ENCODE peak calls at places on chromosomes 3 and 15, in six cellular contexts. L is GM23248, O is neural progenitor cell, J is GM23338, I is HepG2, Z is MM.1S. B is an unnamed sample.

GRCh38 chr15:27660676-27661075 is 438.4 kb downstream of the OCA2 start:
- DNase-seq in L (peak), O (no peak), J (no peak), I (no peak), Z (no peak), B (no peak)

GRCh38 chr3:98980915-98981596 is 79.6 kb upstream of the DCBLD2 start:
- DNase-seq in L (peak), O (no peak), J (no peak), I (no peak), Z (no peak), B (no peak)

GRCh38 chr3:105158277-105158676 is 208.4 kb upstream of the ALCAM start:
- DNase-seq in L (no peak), O (no peak), J (no peak), I (no peak), Z (no peak), B (no peak)

GRCh38 chr3:72245183-72245811 is 460.3 kb upstream of the PROK2 start:
- DNase-seq in L (peak), O (no peak), J (no peak), I (no peak), Z (no peak), B (no peak)

GRCh38 chr3:184186902-184187207 is 856 bp downstream of the ABCF3 start:
- DNase-seq in L (peak), O (no peak), J (no peak), I (no peak), Z (no peak), B (no peak)

GRCh38 chr15:59160880-59161593 is 45.6 kb upstream of the LDHAL6B start:
- DNase-seq in L (peak), O (peak), J (peak), I (peak), Z (peak), B (peak)

GRCh38 chr15:31280037-31280830 is 46.4 kb upstream of the KLF13 start:
- DNase-seq in L (no peak), O (no peak), J (no peak), I (peak), Z (no peak), B (peak)

GRCh38 chr3:54283470-54283869 is 161.1 kb downstream of the CACNA2D3 start:
- DNase-seq in L (no peak), O (no peak), J (no peak), I (no peak), Z (no peak), B (no peak)

GRCh38 chr3:184231671-184232070 is 2.3 kb downstream of the VWA5B2 start:
- DNase-seq in L (no peak), O (no peak), J (no peak), I (no peak), Z (no peak), B (no peak)

GRCh38 chr15:41180206-41180789 is 50.3 kb downstream of the EXD1 start:
- DNase-seq in L (peak), O (peak), J (no peak), I (no peak), Z (no peak), B (no peak)

GRCh38 chr15:88605507-88606436 is 15.4 kb upstream of the AEN start:
- DNase-seq in L (peak), O (peak), J (peak), I (no peak), Z (peak), B (peak)

GRCh38 chr15:64634020-64634419 is 141.4 kb downstream of the RBPMS2 start:
- DNase-seq in L (no peak), O (peak), J (peak), I (peak), Z (peak), B (no peak)

GRCh38 chr3:11853450-11853849 is 6.8 kb upstream of the TAMM41 start:
- DNase-seq in L (no peak), O (no peak), J (no peak), I (no peak), Z (no peak), B (no peak)

GRCh38 chr15:56045068-56045748 is 51.8 kb upstream of the NEDD4 start:
- DNase-seq in L (peak), O (no peak), J (no peak), I (no peak), Z (no peak), B (no peak)

GRCh38 chr3:16794251-16794650 is 90.5 kb upstream of the PLCL2 start:
- DNase-seq in L (no peak), O (no peak), J (no peak), I (no peak), Z (no peak), B (no peak)

GRCh38 chr3:100257601-100258000 is 3.2 kb upstream of the TBC1D23 start:
- DNase-seq in L (peak), O (no peak), J (no peak), I (no peak), Z (no peak), B (peak)

GRCh38 chr15:83784975-83785374 is 131.1 kb downstream of the ADAMTSL3 start:
- DNase-seq in L (no peak), O (no peak), J (no peak), I (no peak), Z (no peak), B (no peak)

DNA sequence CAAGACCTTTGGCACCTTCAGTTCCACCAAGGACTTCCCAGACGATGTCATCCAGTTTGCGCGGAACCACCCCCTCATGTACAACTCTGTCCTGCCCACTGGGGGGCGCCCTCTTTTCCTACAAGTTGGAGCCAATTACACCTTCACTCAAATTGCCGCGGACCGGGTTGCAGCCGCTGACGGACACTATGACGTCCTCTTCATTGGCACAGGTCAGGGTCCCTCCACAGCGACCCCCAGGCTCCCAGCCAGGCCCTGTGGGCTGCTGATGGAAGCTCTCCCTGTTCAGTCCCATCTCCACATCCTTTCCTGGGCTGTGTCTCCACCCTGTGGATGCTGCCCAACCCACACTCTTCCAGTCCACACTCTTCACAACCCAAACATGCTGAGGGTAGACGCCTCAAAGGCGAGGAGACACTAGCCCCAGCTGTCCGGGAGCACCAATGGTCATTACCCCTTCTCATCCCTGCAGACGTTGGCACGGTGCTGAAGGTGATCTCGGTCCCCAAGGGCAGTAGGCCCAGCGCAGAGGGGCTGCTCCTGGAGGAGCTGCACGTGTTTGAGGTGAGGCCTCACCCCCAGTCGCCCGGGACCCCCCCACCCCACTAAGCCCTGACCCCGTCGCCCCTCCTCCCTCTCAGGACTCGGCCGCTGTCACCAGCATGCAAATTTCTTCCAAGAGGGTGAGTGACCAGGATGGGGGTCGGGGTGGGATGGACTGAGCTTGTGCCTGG is 4.3 kb upstream of the LSMEM2 start:
- DNase-seq in L (peak), O (peak), J (peak), I (peak), Z (peak), B (peak)
- TF ChIP-seq EZH2 in L (no peak), O (no peak), J (peak), I (no peak), Z (no peak), B (no peak)

DNA sequence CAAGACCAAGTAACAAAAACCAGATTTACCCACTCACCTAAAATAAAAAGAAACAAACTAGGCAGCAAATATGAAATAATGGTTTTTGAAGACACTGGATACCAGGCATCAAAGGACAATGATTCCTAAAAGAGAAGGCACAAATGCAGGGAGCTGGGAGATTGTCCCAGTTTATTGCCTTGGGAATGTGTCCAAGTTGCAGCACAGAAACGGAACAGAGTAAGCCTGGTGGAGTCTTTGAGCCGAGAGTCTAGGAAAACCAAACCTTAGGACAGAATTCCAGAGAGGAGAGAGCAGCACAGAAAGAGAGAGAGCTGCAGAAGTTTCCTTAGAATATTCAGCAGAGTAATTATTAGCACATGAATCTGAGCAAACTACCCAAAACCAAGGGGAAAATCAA is 7.8 kb upstream of the ARF4 start:
- DNase-seq in L (no peak), O (no peak), J (no peak), I (no peak), Z (no peak), B (no peak)
- TF ChIP-seq EZH2 in L (no peak), O (no peak), J (no peak), I (no peak), Z (no peak), B (no peak)

DNA sequence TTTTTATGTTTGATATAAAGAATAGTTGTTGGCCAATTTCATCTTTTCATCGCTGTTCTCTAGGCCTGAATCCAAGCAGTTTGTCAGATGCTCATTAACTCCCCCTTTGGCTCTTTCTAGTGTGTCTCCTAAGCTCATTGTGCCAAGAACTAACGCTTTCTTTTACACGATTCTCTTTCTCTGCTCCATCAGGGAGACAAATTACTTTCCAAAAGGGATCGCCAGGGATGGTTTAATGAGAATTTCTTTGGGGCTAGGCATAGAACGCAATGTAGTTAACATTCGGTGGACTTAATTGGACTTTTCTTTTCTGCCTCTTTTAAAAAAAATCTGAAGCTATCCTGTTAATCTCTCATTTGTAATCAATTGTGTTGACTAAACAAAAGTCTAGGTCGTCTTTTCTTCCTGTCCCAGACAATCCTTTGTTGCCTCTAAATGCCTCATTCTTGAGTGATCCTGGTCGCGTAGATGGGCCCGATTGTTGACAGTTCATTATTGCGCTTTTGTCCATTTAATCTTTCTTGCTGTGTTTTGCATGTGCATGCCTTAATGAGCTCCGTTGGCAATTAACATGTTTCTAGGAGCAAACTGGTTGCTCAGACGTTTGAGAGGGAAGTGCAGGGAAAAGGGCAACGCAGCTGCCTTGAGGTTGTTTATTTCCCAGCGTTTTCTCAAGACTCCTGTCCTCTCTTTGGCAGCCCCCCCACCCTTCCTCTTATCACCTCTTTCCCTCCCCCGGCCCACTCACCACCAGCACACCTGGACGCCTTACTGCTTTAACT is 7.8 kb downstream of the FEZF2 start:
- DNase-seq in L (no peak), O (peak), J (peak), I (no peak), Z (no peak), B (no peak)
- TF ChIP-seq EZH2 in L (no peak), O (no peak), J (peak), I (no peak), Z (no peak), B (no peak)

GRCh38 chr3:147390589-147391569 is 15.5 kb downstream of the ZIC4 start:
- DNase-seq in L (no peak), O (peak), J (peak), I (no peak), Z (no peak), B (no peak)
- TF ChIP-seq EZH2 in L (no peak), O (peak), J (peak), I (no peak), Z (no peak), B (peak)

DNA sequence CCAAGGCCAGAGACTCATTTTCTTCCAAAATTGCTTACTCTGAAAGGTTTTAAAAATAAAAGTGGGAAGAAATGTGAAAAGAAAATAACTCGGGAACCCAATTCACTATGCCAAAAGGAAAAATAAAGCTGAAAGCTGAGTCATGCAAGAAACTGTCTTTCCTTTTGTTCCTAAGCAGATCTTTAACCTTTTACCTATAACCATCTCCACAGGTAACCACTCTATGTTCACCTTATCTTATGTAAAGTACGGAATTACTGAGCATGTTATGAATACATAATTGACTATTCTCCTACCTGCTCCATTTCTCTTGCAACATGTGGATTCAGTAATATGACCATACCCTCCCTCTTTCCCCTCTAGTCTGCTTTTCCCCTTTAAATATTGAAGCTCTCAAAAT is 62.0 kb downstream of the MINDY4B start:
- DNase-seq in L (no peak), O (no peak), J (no peak), I (no peak), Z (no peak), B (no peak)
- TF ChIP-seq EZH2 in L (no peak), O (no peak), J (no peak), I (no peak), Z (no peak), B (no peak)

B was measured in A673.